ENCODE peak calls at places on chromosomes 13 and 19, in five cellular contexts. Z is T-helper 9 cell; T is sciatic nerve; R is astrocyte of the hippocampus; F is stimulated activated CD4-positive, alpha-beta T cell treated with anti-CD3 and anti-CD28 coated beads, Interleukin-2, amount 100 ng/mL, for 24 hours. C is an unnamed sample.

GRCh38 chr13:103358245-103358932 is 292.2 kb upstream of the SLC10A2 start:
- DNase-seq in R (no peak), Z (no peak), T (no peak), F (no peak), C (no peak)

GRCh38 chr13:18212873-18213272 is 968.8 kb downstream of the TUBA3C start:
- DNase-seq in F (no peak), Z (no peak), T (no peak), R (no peak), C (no peak)

GRCh38 chr19:33317522-33317921 is 15.2 kb upstream of the CEBPA start:
- DNase-seq in F (no peak), R (no peak), T (no peak), Z (no peak), C (no peak)

GRCh38 chr13:102628559-102628958 is 31.8 kb downstream of the TPP2 start:
- DNase-seq in Z (no peak), F (no peak), R (no peak), T (no peak), C (no peak)

GRCh38 chr19:31969955-31970545 is 375.4 kb upstream of the ZNF507 start:
- DNase-seq in R (no peak), T (no peak), F (no peak), Z (no peak), C (no peak)

GRCh38 chr19:29083863-29084262 is 129.1 kb downstream of the UQCRFS1 start:
- DNase-seq in R (no peak), Z (no peak), T (no peak), F (no peak), C (no peak)

GRCh38 chr13:38970380-38971051 is 20.1 kb downstream of the STOML3 start:
- DNase-seq in R (no peak), T (no peak), Z (no peak), F (no peak), C (no peak)

GRCh38 chr19:10863107-10863700 is 8.1 kb upstream of the CARM1 start:
- DNase-seq in Z (no peak), T (no peak), R (peak), F (no peak), C (no peak)

GRCh38 chr13:25046985-25047660 is 48.8 kb upstream of the PABPC3 start:
- DNase-seq in R (peak), T (no peak), Z (no peak), F (peak), C (no peak)

GRCh38 chr13:24713022-24713421 is 32.8 kb downstream of the ATP12A start:
- DNase-seq in Z (no peak), T (no peak), F (no peak), R (peak), C (no peak)

GRCh38 chr13:40187324-40187795 is 479.1 kb downstream of the FOXO1 start:
- DNase-seq in T (no peak), Z (peak), F (peak), R (no peak), C (peak)

GRCh38 chr19:35257113-35257461 is 8.3 kb downstream of the LSR start:
- DNase-seq in T (no peak), F (no peak), R (no peak), Z (no peak), C (no peak)

GRCh38 chr19:51586103-51586728 is 15.1 kb downstream of the ZNF175 start:
- DNase-seq in R (no peak), T (no peak), Z (no peak), F (no peak), C (no peak)

GRCh38 chr19:55258476-55258827 is 365 bp downstream of the PPP6R1 start:
- DNase-seq in R (no peak), Z (peak), F (peak), T (no peak), C (no peak)

GRCh38 chr13:59413121-59413520 is 750.6 kb downstream of the DIAPH3 start:
- DNase-seq in T (no peak), Z (no peak), F (no peak), R (peak), C (no peak)

GRCh38 chr13:46656786-46657185 is 103.8 kb downstream of the LRCH1 start:
- DNase-seq in Z (no peak), F (no peak), R (no peak), T (no peak), C (no peak)

GRCh38 chr19:39099341-39099740 is 15.2 kb downstream of the ACP7 start:
- DNase-seq in Z (no peak), R (no peak), T (no peak), F (no peak), C (no peak)

GRCh38 chr19:37902668-37903067 is 3.7 kb downstream of the WDR87 start:
- DNase-seq in R (peak), Z (peak), F (peak), T (peak), C (peak)

GRCh38 chr13:102800145-102801041 is 1.5 kb downstream of the BIVM start:
- DNase-seq in T (peak), F (peak), Z (peak), R (peak), C (peak)

GRCh38 chr19:9175326-9175725 is 3.5 kb upstream of the OR7D2 start:
- DNase-seq in R (no peak), Z (no peak), T (no peak), F (no peak), C (no peak)

GRCh38 chr19:56110515-56111448 is 10.3 kb downstream of the ZNF787 start:
- DNase-seq in R (peak), F (no peak), T (no peak), Z (no peak), C (no peak)

GRCh38 chr13:30908416-30908980 is 2.4 kb downstream of the MEDAG start:
- DNase-seq in Z (no peak), R (peak), F (no peak), T (no peak), C (no peak)

GRCh38 chr19:30224689-30225606 is 147.2 kb upstream of the ZNF536 start:
- DNase-seq in Z (no peak), T (no peak), F (peak), R (peak), C (no peak)

GRCh38 chr19:5130371-5131030 is 161.6 kb downstream of the KDM4B start:
- DNase-seq in R (no peak), F (peak), Z (peak), T (no peak), C (peak)

GRCh38 chr13:34070544-34071303 is 252.8 kb downstream of the RFC3 start:
- DNase-seq in T (no peak), R (no peak), F (no peak), Z (no peak), C (no peak)

GRCh38 chr19:52336976-52337375 is 933 bp downstream of the ZNF610 start:
- DNase-seq in R (no peak), Z (no peak), T (no peak), F (no peak), C (no peak)

GRCh38 chr13:47250141-47250540 is 353.3 kb upstream of the HTR2A start:
- DNase-seq in R (peak), Z (no peak), F (no peak), T (no peak), C (no peak)

GRCh38 chr13:71005919-71006318 is 861.1 kb downstream of the DACH1 start:
- DNase-seq in T (no peak), F (no peak), R (no peak), Z (no peak), C (no peak)

GRCh38 chr13:114043421-114044053 is 69.7 kb upstream of the C13orf46 start:
- DNase-seq in R (no peak), T (no peak), Z (peak), F (no peak), C (no peak)

GRCh38 chr19:40278361-40279045 is 6.6 kb downstream of the AKT2 start:
- DNase-seq in Z (no peak), T (no peak), R (no peak), F (no peak), C (no peak)

GRCh38 chr19:34067861-34068271 is 104.4 kb upstream of the LSM14A start:
- DNase-seq in Z (no peak), T (no peak), F (no peak), R (no peak), C (no peak)

GRCh38 chr19:44809856-44810554 is 1.1 kb downstream of the BCAM start:
- DNase-seq in R (no peak), Z (no peak), F (no peak), T (no peak), C (no peak)

GRCh38 chr13:104477256-104477655 is 1411.0 kb upstream of the SLC10A2 start:
- DNase-seq in T (no peak), Z (no peak), F (no peak), R (peak), C (no peak)

C was measured in activated effector memory CD4-positive, alpha-beta T cell treated with Interleukin-2 at 50 U/mL for 16 hours.